ENCODE peak calls at places on chromosomes 2 and 18, in six cellular contexts. I is aorta, Q is adrenal gland, S is neuronal stem cell, J is GM12864, X is fibroblast of mammary gland. Z is an unnamed sample.

GRCh38 chr18:35811896-35812295 is 160.6 kb upstream of the RMP24 start:
- DNase-seq in S (no peak), X (peak), I (no peak), Q (no peak), J (no peak), Z (no peak)

GRCh38 chr2:159904565-159905281 is 106.7 kb upstream of the CD302 start:
- DNase-seq in J (peak), Q (peak), S (no peak), X (no peak), I (peak), Z (peak)

GRCh38 chr18:22539045-22539444 is 121.3 kb upstream of the CTAGE1 start:
- DNase-seq in J (no peak), Q (peak), I (peak), S (no peak), X (peak), Z (peak)

GRCh38 chr2:85705680-85706039 is 11.5 kb downstream of the GNLY start:
- DNase-seq in I (peak), J (no peak), X (peak), Q (peak), S (no peak), Z (no peak)

GRCh38 chr18:59621027-59621426 is 76.2 kb downstream of the CCBE1 start:
- DNase-seq in I (no peak), X (peak), Q (no peak), J (no peak), S (no peak), Z (no peak)

GRCh38 chr18:59691046-59691395 is 6.2 kb downstream of the CCBE1 start:
- DNase-seq in J (no peak), S (no peak), Q (no peak), I (no peak), X (peak), Z (no peak)

GRCh38 chr2:11348209-11348749 is 3.8 kb upstream of the ROCK2 start:
- DNase-seq in Q (no peak), X (no peak), I (no peak), S (no peak), J (no peak), Z (peak)

GRCh38 chr2:101516833-101517690 is 42.1 kb upstream of the RFX8 start:
- DNase-seq in J (no peak), Q (no peak), I (peak), X (peak), S (no peak), Z (peak)

GRCh38 chr2:240136671-240137292 is 677 bp upstream of the COPS9 start:
- DNase-seq in J (no peak), X (no peak), I (peak), Q (peak), S (no peak), Z (no peak)

GRCh38 chr2:175935289-175936181 is 66.5 kb downstream of the LNPK start:
- DNase-seq in J (no peak), X (no peak), S (no peak), I (no peak), Q (no peak), Z (no peak)

GRCh38 chr2:216064014-216064630 is 17.5 kb downstream of the PECR start:
- DNase-seq in S (no peak), J (no peak), I (no peak), X (peak), Q (no peak), Z (no peak)

GRCh38 chr2:75221872-75222271 is 22.6 kb upstream of the TACR1 start:
- DNase-seq in X (peak), J (no peak), Q (no peak), I (no peak), S (no peak), Z (no peak)

GRCh38 chr2:98121149-98121548 is 34.2 kb downstream of the VWA3B start:
- DNase-seq in J (no peak), X (no peak), I (no peak), Q (no peak), S (no peak), Z (no peak)

GRCh38 chr18:41391616-41392610 is 563.1 kb upstream of the PIK3C3 start:
- DNase-seq in I (peak), Q (peak), S (peak), X (peak), J (no peak), Z (peak)

GRCh38 chr18:43846302-43846701 is 569.0 kb upstream of the SYT4 start:
- DNase-seq in J (no peak), Q (no peak), I (no peak), S (peak), X (peak), Z (no peak)

GRCh38 chr2:160609346-160609745 is 115.7 kb upstream of the RBMS1 start:
- DNase-seq in J (no peak), X (peak), I (no peak), Q (no peak), S (no peak), Z (no peak)

GRCh38 chr2:219570924-219571310 is 422 bp downstream of the OBSL1 start:
- DNase-seq in S (no peak), J (no peak), X (no peak), I (peak), Q (peak), Z (peak)

GRCh38 chr2:240232961-240233890 is 92.8 kb upstream of the OTOS start:
- DNase-seq in S (peak), I (peak), X (peak), Q (peak), J (peak), Z (peak)

GRCh38 chr2:10103179-10103578 is 19.4 kb upstream of the RRM2 start:
- DNase-seq in J (no peak), Q (no peak), I (no peak), X (no peak), S (no peak), Z (no peak)

GRCh38 chr2:176534798-176535479 is 265.7 kb downstream of the MTX2 start:
- DNase-seq in J (no peak), Q (peak), I (no peak), X (peak), S (no peak), Z (no peak)

GRCh38 chr2:160140471-160140870 is 59.6 kb downstream of the ITGB6 start:
- DNase-seq in S (no peak), X (peak), Q (no peak), J (no peak), I (no peak), Z (no peak)

GRCh38 chr2:205024822-205025518 is 479.7 kb downstream of the PARD3B start:
- DNase-seq in X (peak), I (peak), S (no peak), Q (peak), J (no peak), Z (peak)

GRCh38 chr2:39379643-39380524 is 57.2 kb downstream of the MAP4K3 start:
- DNase-seq in X (peak), S (no peak), Q (no peak), J (peak), I (no peak), Z (no peak)

GRCh38 chr2:151972176-151973012 is 126.5 kb downstream of the CACNB4 start:
- DNase-seq in X (no peak), I (no peak), S (no peak), J (no peak), Q (no peak), Z (no peak)

GRCh38 chr2:66587216-66587615 is 152.3 kb downstream of the MEIS1 start:
- DNase-seq in I (no peak), S (no peak), X (no peak), Q (no peak), J (no peak), Z (peak)

GRCh38 chr2:146239392-146240135 is 1605.3 kb upstream of the ACVR2A start:
- DNase-seq in S (no peak), X (peak), Q (no peak), J (no peak), I (no peak), Z (no peak)

GRCh38 chr2:165594935-165595255 is 125.4 kb downstream of the CSRNP3 start:
- DNase-seq in S (no peak), X (no peak), J (peak), I (no peak), Q (no peak), Z (no peak)

GRCh38 chr2:199851499-199851816 is 466 bp upstream of the FTCDNL1 start:
- DNase-seq in I (peak), J (no peak), S (no peak), Q (no peak), X (no peak), Z (no peak)

GRCh38 chr18:46019956-46020355 is 52.1 kb downstream of the PSTPIP2 start:
- DNase-seq in S (no peak), Q (no peak), I (no peak), J (no peak), X (no peak), Z (no peak)

GRCh38 chr2:26922638-26923466 is 47.6 kb upstream of the MAPRE3 start:
- DNase-seq in Q (peak), J (no peak), I (no peak), X (peak), S (no peak), Z (peak)

GRCh38 chr2:132766573-132766972 is 96.6 kb upstream of the LYPD1 start:
- DNase-seq in S (no peak), J (no peak), I (no peak), X (no peak), Q (no peak), Z (peak)

GRCh38 chr2:53036196-53036595 is 731.4 kb upstream of the CHAC2 start:
- DNase-seq in Q (no peak), J (no peak), I (no peak), S (no peak), X (peak), Z (no peak)

DNA sequence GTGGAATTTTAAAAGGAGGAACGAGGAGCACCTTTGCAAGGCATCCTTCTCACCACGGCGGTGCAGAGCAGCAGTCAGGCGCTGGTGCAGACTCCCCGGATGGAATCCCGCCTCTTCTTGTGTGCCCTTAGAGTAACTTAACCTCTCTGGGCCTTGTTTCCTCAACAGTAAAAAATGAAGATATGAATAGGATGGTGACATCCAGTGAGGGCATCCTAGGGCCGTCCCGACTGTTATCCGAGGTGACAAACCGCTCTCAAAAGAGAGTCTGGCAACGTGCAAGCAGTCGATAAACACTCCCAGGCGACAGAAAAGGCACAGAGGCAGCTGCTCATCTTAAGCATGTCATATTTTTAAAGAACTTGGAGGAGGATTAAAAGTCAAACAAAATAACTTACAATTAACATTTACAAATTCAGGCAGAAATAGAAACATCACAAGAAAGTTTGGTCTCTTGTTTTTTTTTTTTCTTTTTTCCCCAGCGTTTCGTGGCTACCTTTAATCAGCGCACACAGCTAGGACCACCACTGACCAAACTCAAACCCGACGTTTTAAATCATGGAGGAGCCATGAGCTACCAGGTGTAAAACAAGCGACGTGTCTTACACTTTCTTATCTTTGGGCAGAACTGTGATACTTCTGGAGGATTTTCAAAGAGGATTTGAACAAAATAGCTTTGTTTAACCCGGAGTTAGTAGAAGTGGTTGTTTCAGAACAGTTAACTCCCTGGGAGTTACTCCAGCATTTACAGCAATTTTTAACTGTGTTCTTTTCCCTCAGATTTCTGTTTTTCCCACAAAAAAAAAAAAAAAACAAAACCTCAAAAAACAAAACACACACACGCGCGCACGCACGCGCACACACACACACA is 2.1 kb downstream of the MBP start:
- DNase-seq in Q (no peak), J (no peak), S (no peak), I (peak), X (no peak), Z (no peak)
- H3K4me3 ChIP-seq in Q (no peak), J (peak), S (no peak), I (no peak), X (peak), Z (no peak)

GRCh38 chr2:19356545-19357382 is 1.7 kb downstream of the OSR1 start:
- DNase-seq in J (no peak), X (no peak), I (no peak), S (no peak), Q (no peak), Z (no peak)

GRCh38 chr2:19355931-19356544 is 2.4 kb downstream of the OSR1 start:
- DNase-seq in X (peak), S (no peak), Q (no peak), I (no peak), J (no peak), Z (no peak)

GRCh38 chr2:19358242-19359020 is at the start of gene OSR1:
- DNase-seq in J (no peak), X (peak), I (peak), Q (no peak), S (peak), Z (peak)

GRCh38 chr2:19359021-19359357 is 566 bp upstream of the OSR1 start:
- DNase-seq in X (no peak), J (no peak), Q (no peak), I (no peak), S (no peak), Z (no peak)

DNA sequence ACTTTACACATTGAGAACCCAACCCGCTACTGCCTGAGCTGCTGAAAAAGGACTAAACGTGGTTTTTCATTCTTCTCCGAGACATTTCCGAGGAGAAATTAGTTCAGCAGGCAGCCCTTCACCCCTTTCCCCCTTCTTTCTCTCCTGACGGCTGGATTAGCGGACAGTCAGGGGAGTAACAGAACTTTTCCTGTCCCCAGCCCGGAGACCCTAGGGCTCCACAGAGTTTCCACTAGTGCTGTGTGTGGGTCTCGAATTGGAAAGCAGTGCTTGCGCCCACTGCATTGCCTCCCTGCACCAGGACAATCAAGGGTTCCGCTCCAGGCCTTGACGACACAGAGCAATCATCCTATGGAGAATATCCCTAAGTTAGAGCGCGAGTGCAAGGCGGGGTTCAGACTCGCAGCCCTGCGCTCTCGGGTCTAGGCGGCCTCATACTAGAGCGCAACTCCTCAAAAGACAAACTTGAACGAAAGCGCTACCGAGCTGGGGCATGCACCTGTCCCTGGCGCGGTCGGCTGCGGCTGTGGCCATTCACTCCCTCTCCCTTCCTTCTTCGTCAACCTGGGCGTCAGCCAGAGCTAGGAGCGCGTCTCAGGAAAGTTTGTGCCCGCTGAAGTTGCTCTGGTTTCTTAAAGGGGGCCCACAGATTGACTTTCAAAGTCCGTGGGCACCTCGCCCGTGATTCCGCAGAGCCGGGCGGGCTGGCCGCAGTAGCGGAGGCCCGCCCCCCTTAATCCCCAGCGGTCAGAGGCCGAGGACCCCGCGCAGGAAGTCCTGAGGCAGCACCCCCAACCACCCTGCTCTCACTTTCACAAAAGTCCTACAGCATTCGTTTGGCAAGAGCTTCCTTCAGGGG is 811 bp downstream of the OSR1 start:
- DNase-seq in X (peak), J (no peak), Q (no peak), S (no peak), I (no peak), Z (no peak)
- H3K4me3 ChIP-seq in X (peak), J (no peak), Q (no peak), S (peak), I (peak), Z (peak)

DNA sequence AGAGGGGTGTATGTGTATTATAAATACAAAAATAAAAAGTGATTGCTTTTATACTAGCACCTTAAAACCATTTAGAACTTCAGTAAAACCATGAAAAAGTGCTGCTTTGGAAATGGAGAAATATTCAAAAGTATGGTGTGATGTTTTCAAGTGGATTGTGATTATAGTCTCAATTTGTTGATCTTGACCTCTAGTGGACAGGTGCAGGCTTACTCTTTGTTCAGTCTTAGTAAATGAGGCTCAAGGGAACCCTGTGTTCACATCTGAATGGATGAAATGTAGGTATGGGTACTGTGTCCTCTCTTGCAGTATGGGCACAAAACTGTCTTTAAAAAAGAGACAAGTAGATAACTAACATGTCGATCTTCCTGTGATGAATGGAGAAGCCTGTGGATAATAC is 145.8 kb downstream of the MCFD2 start:
- DNase-seq in J (no peak), X (no peak), S (no peak), Q (no peak), I (no peak), Z (no peak)
- H3K4me3 ChIP-seq in J (no peak), X (no peak), S (no peak), Q (no peak), I (no peak), Z (no peak)

GRCh38 chr2:170143045-170143717 is 34.8 kb upstream of the MYO3B start:
- DNase-seq in Q (no peak), X (no peak), J (no peak), S (no peak), I (no peak), Z (no peak)
- H3K4me3 ChIP-seq in Q (no peak), X (no peak), J (no peak), S (no peak), I (no peak), Z (no peak)

GRCh38 chr18:24987933-24988840 is 363.8 kb downstream of the ZNF521 start:
- DNase-seq in I (no peak), Q (no peak), X (peak), S (no peak), J (no peak), Z (no peak)

GRCh38 chr18:24983566-24983965 is 368.4 kb downstream of the ZNF521 start:
- DNase-seq in J (no peak), I (no peak), S (no peak), Q (no peak), X (no peak), Z (no peak)

GRCh38 chr18:24986611-24987270 is 365.2 kb downstream of the ZNF521 start:
- DNase-seq in Q (no peak), J (no peak), S (no peak), I (no peak), X (no peak), Z (no peak)

GRCh38 chr18:24987271-24987932 is 364.6 kb downstream of the ZNF521 start:
- DNase-seq in J (no peak), I (no peak), S (peak), Q (no peak), X (peak), Z (no peak)

GRCh38 chr18:24985616-24986015 is 366.4 kb downstream of the ZNF521 start:
- DNase-seq in X (no peak), Q (no peak), S (no peak), I (no peak), J (no peak), Z (no peak)
- H3K4me3 ChIP-seq in X (no peak), Q (no peak), S (peak), I (no peak), J (no peak), Z (no peak)

GRCh38 chr2:54725343-54726099 is 2.1 kb downstream of the EML6 start:
- DNase-seq in I (no peak), Q (no peak), X (no peak), J (no peak), S (no peak), Z (no peak)
- H3K4me3 ChIP-seq in I (no peak), Q (no peak), X (peak), J (no peak), S (peak), Z (no peak)